ENCODE peak calls at places on chromosomes 16 and 17, in four cellular contexts. One of them, this sample, is unnamed.

GRCh38 chr17:51653902-51654301 is 393.6 kb downstream of the UTP18 start:
- DNase-seq in T follicular helper cell: no peak
- DNase-seq in iPS-NIHi11: peak
- DNase-seq in HS-5: no peak
- DNase-seq in this sample: no peak

GRCh38 chr17:82246365-82247174 is 17.7 kb downstream of the SLC16A3 start:
- DNase-seq in T follicular helper cell: no peak
- DNase-seq in iPS-NIHi11: no peak
- DNase-seq in HS-5: no peak
- DNase-seq in this sample: no peak

GRCh38 chr17:74631468-74632195 is 8.1 kb upstream of the CD300E start:
- DNase-seq in T follicular helper cell: no peak
- DNase-seq in iPS-NIHi11: no peak
- DNase-seq in HS-5: peak
- DNase-seq in this sample: no peak

GRCh38 chr17:48604770-48605329 is at the start of gene HOXB6:
- DNase-seq in T follicular helper cell: no peak
- DNase-seq in iPS-NIHi11: no peak
- DNase-seq in HS-5: no peak
- DNase-seq in this sample: no peak

GRCh38 chr16:12459993-12460392 is 343.7 kb downstream of the CPPED1 start:
- DNase-seq in T follicular helper cell: no peak
- DNase-seq in iPS-NIHi11: no peak
- DNase-seq in HS-5: no peak
- DNase-seq in this sample: no peak

GRCh38 chr17:79749156-79749815 is 18.5 kb downstream of the ENPP7 start:
- DNase-seq in T follicular helper cell: no peak
- DNase-seq in iPS-NIHi11: no peak
- DNase-seq in HS-5: peak
- DNase-seq in this sample: peak

GRCh38 chr16:50153648-50154368 is 702 bp downstream of the TENT4B start:
- DNase-seq in T follicular helper cell: no peak
- DNase-seq in iPS-NIHi11: peak
- DNase-seq in HS-5: no peak
- DNase-seq in this sample: no peak

GRCh38 chr17:80861892-80862291 is 129.7 kb upstream of the CHMP6 start:
- DNase-seq in T follicular helper cell: peak
- DNase-seq in iPS-NIHi11: no peak
- DNase-seq in HS-5: no peak
- DNase-seq in this sample: no peak

GRCh38 chr17:74785096-74785980 is 9.2 kb upstream of the NAT9 start:
- DNase-seq in T follicular helper cell: no peak
- DNase-seq in iPS-NIHi11: no peak
- DNase-seq in HS-5: no peak
- DNase-seq in this sample: no peak

GRCh38 chr16:1221628-1222552 is 3.2 kb downstream of the TPSG1 start:
- DNase-seq in T follicular helper cell: no peak
- DNase-seq in iPS-NIHi11: no peak
- DNase-seq in HS-5: no peak
- DNase-seq in this sample: no peak

GRCh38 chr16:85649978-85650863 is 37.1 kb downstream of the GSE1 start:
- DNase-seq in T follicular helper cell: no peak
- DNase-seq in iPS-NIHi11: no peak
- DNase-seq in HS-5: no peak
- DNase-seq in this sample: no peak

GRCh38 chr16:6969594-6969993 is 363.1 kb upstream of the RBFOX1 start:
- DNase-seq in T follicular helper cell: no peak
- DNase-seq in iPS-NIHi11: no peak
- DNase-seq in HS-5: no peak
- DNase-seq in this sample: no peak

GRCh38 chr17:80727409-80727755 is 182.7 kb downstream of the RPTOR start:
- DNase-seq in T follicular helper cell: no peak
- DNase-seq in iPS-NIHi11: no peak
- DNase-seq in HS-5: no peak
- DNase-seq in this sample: no peak

GRCh38 chr16:30659507-30660423 is 1.5 kb downstream of the FBRS start:
- DNase-seq in T follicular helper cell: peak
- DNase-seq in iPS-NIHi11: peak
- DNase-seq in HS-5: no peak
- DNase-seq in this sample: no peak

GRCh38 chr17:78491236-78492115 is 85.7 kb downstream of the DNAH17 start:
- DNase-seq in T follicular helper cell: no peak
- DNase-seq in iPS-NIHi11: no peak
- DNase-seq in HS-5: no peak
- DNase-seq in this sample: no peak

GRCh38 chr17:27241346-27241946 is 52.5 kb upstream of the WSB1 start:
- DNase-seq in T follicular helper cell: no peak
- DNase-seq in iPS-NIHi11: peak
- DNase-seq in HS-5: no peak
- DNase-seq in this sample: no peak

GRCh38 chr16:1823821-1824220 is 2.8 kb downstream of the HAGH start:
- DNase-seq in T follicular helper cell: no peak
- DNase-seq in iPS-NIHi11: peak
- DNase-seq in HS-5: no peak
- DNase-seq in this sample: peak

GRCh38 chr17:7704601-7705268 is at the start of gene EFNB3:
- DNase-seq in T follicular helper cell: no peak
- DNase-seq in iPS-NIHi11: peak
- DNase-seq in HS-5: no peak
- DNase-seq in this sample: no peak

GRCh38 chr17:78417531-78417909 is 39.1 kb downstream of the PGS1 start:
- DNase-seq in T follicular helper cell: no peak
- DNase-seq in iPS-NIHi11: no peak
- DNase-seq in HS-5: no peak
- DNase-seq in this sample: no peak

GRCh38 chr16:51607202-51607756 is 456.2 kb upstream of the SALL1 start:
- DNase-seq in T follicular helper cell: no peak
- DNase-seq in iPS-NIHi11: no peak
- DNase-seq in HS-5: no peak
- DNase-seq in this sample: no peak

GRCh38 chr17:68085751-68086445 is 50.4 kb downstream of the KPNA2 start:
- DNase-seq in T follicular helper cell: no peak
- DNase-seq in iPS-NIHi11: no peak
- DNase-seq in HS-5: no peak
- DNase-seq in this sample: no peak

GRCh38 chr16:4972938-4973587 is 14.9 kb downstream of the SEC14L5 start:
- DNase-seq in T follicular helper cell: no peak
- DNase-seq in iPS-NIHi11: no peak
- DNase-seq in HS-5: no peak
- DNase-seq in this sample: no peak

This sample was measured in non-pigmented ciliary epithelial cell.